ENCODE peak calls at places on chromosomes 7 and 10, in five cellular contexts. G, X, K, U and D are unnamed samples. For H3K36me3, the result is how much of the 10 kb centered on the place peaks cover.

GRCh38 chr10:49332333-49332732 is 33.4 kb downstream of the C10orf71 start:
- DNase-seq in G (no peak), X (no peak), K (no peak), U (no peak), D (no peak)

GRCh38 chr7:117630501-117630900 is 150.7 kb downstream of the CFTR start:
- DNase-seq in G (no peak), X (no peak), K (no peak), U (no peak), D (no peak)

GRCh38 chr7:110386006-110386405 is 704.9 kb upstream of the LRRN3 start:
- DNase-seq in G (no peak), X (no peak), K (no peak), U (no peak), D (no peak)

GRCh38 chr7:157004050-157004838 is 6.2 kb downstream of the MNX1 start:
- DNase-seq in G (no peak), X (peak), K (no peak), U (peak), D (no peak)

GRCh38 chr7:127983804-127984332 is 47.4 kb downstream of the LRRC4 start:
- DNase-seq in G (peak), X (peak), K (no peak), U (peak), D (no peak)

GRCh38 chr7:97005764-97006145 is 402 bp downstream of the DLX6 start:
- DNase-seq in G (peak), X (no peak), K (no peak), U (no peak), D (no peak)

GRCh38 chr10:28788767-28789166 is 111.4 kb downstream of the BAMBI start:
- DNase-seq in G (no peak), X (no peak), K (no peak), U (no peak), D (no peak)

GRCh38 chr10:34454590-34455289 is 360.4 kb downstream of the PARD3 start:
- DNase-seq in G (no peak), X (no peak), K (no peak), U (peak), D (no peak)

GRCh38 chr7:32785365-32785764 is 106.2 kb downstream of the KBTBD2 start:
- DNase-seq in G (no peak), X (no peak), K (no peak), U (no peak), D (no peak)

GRCh38 chr7:71193099-71193810 is 61.3 kb downstream of the GALNT17 start:
- DNase-seq in G (no peak), X (no peak), K (no peak), U (no peak), D (no peak)

GRCh38 chr10:14952851-14953451 is 945 bp downstream of the DCLRE1C start:
- DNase-seq in G (no peak), X (peak), K (no peak), U (peak), D (no peak)

GRCh38 chr7:15685358-15686181 is 913 bp downstream of the MEOX2 start:
- DNase-seq in G (no peak), X (peak), K (peak), U (peak), D (peak)

GRCh38 chr7:88280801-88281200 is 25.9 kb downstream of the STEAP4 start:
- DNase-seq in G (no peak), X (no peak), K (no peak), U (no peak), D (no peak)

GRCh38 chr10:87865201-87866025 is 2.0 kb downstream of the PTEN start:
- DNase-seq in G (no peak), X (peak), K (no peak), U (no peak), D (no peak)

GRCh38 chr7:5709347-5709950 is 72.0 kb downstream of the RNF216 start:
- DNase-seq in G (no peak), X (peak), K (no peak), U (peak), D (no peak)

GRCh38 chr10:12637649-12638048 is 288.3 kb downstream of the CAMK1D start:
- DNase-seq in G (no peak), X (no peak), K (no peak), U (no peak), D (no peak)

GRCh38 chr10:49090696-49091338 is 24.5 kb downstream of the VSTM4 start:
- DNase-seq in G (no peak), X (no peak), K (no peak), U (no peak), D (no peak)

GRCh38 chr7:26440993-26441636 is 149.5 kb downstream of the SNX10 start:
- DNase-seq in G (peak), X (no peak), K (no peak), U (no peak), D (no peak)

GRCh38 chr7:12706900-12707536 is 19.6 kb downstream of the ARL4A start:
- DNase-seq in G (no peak), X (peak), K (no peak), U (peak), D (no peak)

GRCh38 chr10:35056686-35057085 is 33.5 kb downstream of the CUL2 start:
- DNase-seq in G (no peak), X (no peak), K (no peak), U (no peak), D (no peak)

DNA sequence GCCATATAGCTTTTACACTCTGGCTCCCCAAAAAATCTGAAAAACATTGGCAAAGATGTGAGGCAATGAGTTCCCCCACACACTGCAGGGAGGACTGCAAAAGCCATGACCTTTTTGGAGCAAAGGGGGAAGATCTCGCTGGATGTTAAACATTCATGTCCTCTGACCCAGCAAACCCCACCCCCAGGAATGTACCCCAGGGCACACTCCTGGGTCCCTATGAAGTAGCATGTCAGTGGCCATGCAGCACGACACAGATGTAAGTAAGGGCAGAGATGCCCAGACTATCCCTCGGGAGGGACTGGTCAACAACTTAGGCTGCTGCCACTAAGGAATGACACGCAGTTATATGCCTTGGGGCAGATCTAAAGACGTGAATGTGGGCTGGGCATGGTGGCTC is 100.6 kb downstream of the DLG5 start:
- DNase-seq in G (no peak), X (no peak), K (no peak), U (no peak), D (peak)
- H3K36me3 ChIP-seq in G (half or more), X (under half), K (half or more), U (half or more), D (half or more)

GRCh38 chr7:155255071-155255470 is 42.6 kb upstream of the INSIG1 start:
- DNase-seq in G (no peak), X (no peak), K (no peak), U (no peak), D (no peak)
- H3K36me3 ChIP-seq in G (under half), X (under half), K (under half), U (under half), D (under half)

GRCh38 chr10:106310596-106310995 is 853.9 kb downstream of the SORCS1 start:
- DNase-seq in G (no peak), X (no peak), K (no peak), U (no peak), D (no peak)
- H3K36me3 ChIP-seq in G (under half), X (under half), K (under half), U (under half), D (under half)

GRCh38 chr10:74099836-74100235 is 50.8 kb downstream of the AP3M1 start:
- DNase-seq in G (no peak), X (no peak), K (no peak), U (no peak), D (no peak)
- H3K36me3 ChIP-seq in G (half or more), X (half or more), K (half or more), U (half or more), D (half or more)